ENCODE peak calls at places on chromosomes 11 and 22, in four cellular contexts. One of them, this sample, is unnamed.

GRCh38 chr11:69464621-69464960 is 16.9 kb upstream of the LINC01488 start:
- DNase-seq in IMR-90: no peak
- DNase-seq in K562: no peak
- DNase-seq in endothelial cell of umbilical vein: no peak
- DNase-seq in this sample: no peak

GRCh38 chr11:31872074-31872440 is 60.9 kb upstream of the PAX6 start:
- DNase-seq in IMR-90: peak
- DNase-seq in K562: no peak
- DNase-seq in endothelial cell of umbilical vein: no peak
- DNase-seq in this sample: no peak

GRCh38 chr11:1762537-1763302 is 1.0 kb downstream of the CTSD start:
- DNase-seq in IMR-90: no peak
- DNase-seq in endothelial cell of umbilical vein: no peak
- DNase-seq in K562: peak
- DNase-seq in this sample: no peak

GRCh38 chr22:36423461-36424404 is 36.0 kb upstream of the MYH9 start:
- DNase-seq in IMR-90: peak
- DNase-seq in endothelial cell of umbilical vein: no peak
- DNase-seq in K562: peak
- DNase-seq in this sample: no peak

GRCh38 chr11:12680246-12680939 is 6.2 kb downstream of the TEAD1 start:
- DNase-seq in IMR-90: peak
- DNase-seq in endothelial cell of umbilical vein: no peak
- DNase-seq in K562: peak
- DNase-seq in this sample: no peak

GRCh38 chr11:62667460-62667859 is 2.3 kb downstream of the CSKMT start:
- DNase-seq in endothelial cell of umbilical vein: no peak
- DNase-seq in K562: peak
- DNase-seq in IMR-90: no peak
- DNase-seq in this sample: no peak

GRCh38 chr11:12430912-12431311 is 53.5 kb downstream of the PARVA start:
- DNase-seq in IMR-90: peak
- DNase-seq in endothelial cell of umbilical vein: peak
- DNase-seq in K562: no peak
- DNase-seq in this sample: no peak

GRCh38 chr11:26983645-26984044 is 10.3 kb upstream of the FIBIN start:
- DNase-seq in K562: no peak
- DNase-seq in endothelial cell of umbilical vein: no peak
- DNase-seq in IMR-90: no peak
- DNase-seq in this sample: no peak

GRCh38 chr11:45087301-45087700 is 59.1 kb upstream of the PRDM11 start:
- DNase-seq in endothelial cell of umbilical vein: no peak
- DNase-seq in IMR-90: peak
- DNase-seq in K562: no peak
- DNase-seq in this sample: no peak

GRCh38 chr11:43130616-43131015 is 181.2 kb upstream of the API5 start:
- DNase-seq in K562: no peak
- DNase-seq in endothelial cell of umbilical vein: no peak
- DNase-seq in IMR-90: no peak
- DNase-seq in this sample: no peak

GRCh38 chr22:46863794-46864193 is 101.3 kb downstream of the TBC1D22A start:
- DNase-seq in K562: no peak
- DNase-seq in endothelial cell of umbilical vein: no peak
- DNase-seq in IMR-90: no peak
- DNase-seq in this sample: no peak

GRCh38 chr22:43643362-43643761 is 168.7 kb downstream of the EFCAB6 start:
- DNase-seq in IMR-90: no peak
- DNase-seq in K562: no peak
- DNase-seq in endothelial cell of umbilical vein: no peak
- DNase-seq in this sample: no peak

GRCh38 chr11:24312464-24313238 is 184.2 kb upstream of the LUZP2 start:
- DNase-seq in IMR-90: peak
- DNase-seq in endothelial cell of umbilical vein: peak
- DNase-seq in K562: no peak
- DNase-seq in this sample: no peak

GRCh38 chr11:133678211-133678610 is 145.9 kb upstream of the OPCML start:
- DNase-seq in IMR-90: no peak
- DNase-seq in K562: no peak
- DNase-seq in endothelial cell of umbilical vein: no peak
- DNase-seq in this sample: no peak

GRCh38 chr22:29334696-29335344 is 19.3 kb upstream of the RASL10A start:
- DNase-seq in endothelial cell of umbilical vein: no peak
- DNase-seq in K562: no peak
- DNase-seq in IMR-90: no peak
- DNase-seq in this sample: no peak

GRCh38 chr22:50314081-50314454 is 6.6 kb upstream of the PLXNB2 start:
- DNase-seq in endothelial cell of umbilical vein: no peak
- DNase-seq in K562: no peak
- DNase-seq in IMR-90: no peak
- DNase-seq in this sample: no peak

GRCh38 chr11:122287401-122287800 is 171.4 kb upstream of the BLID start:
- DNase-seq in IMR-90: no peak
- DNase-seq in K562: no peak
- DNase-seq in endothelial cell of umbilical vein: no peak
- DNase-seq in this sample: no peak

GRCh38 chr11:125494987-125495725 is 909 bp downstream of the FEZ1 start:
- DNase-seq in IMR-90: peak
- DNase-seq in K562: no peak
- DNase-seq in endothelial cell of umbilical vein: peak
- DNase-seq in this sample: no peak

GRCh38 chr22:43546186-43546585 is 134.4 kb downstream of the MPPED1 start:
- DNase-seq in IMR-90: no peak
- DNase-seq in K562: no peak
- DNase-seq in endothelial cell of umbilical vein: no peak
- DNase-seq in this sample: no peak

GRCh38 chr22:46549971-46550641 is 12.7 kb upstream of the CELSR1 start:
- DNase-seq in endothelial cell of umbilical vein: no peak
- DNase-seq in K562: no peak
- DNase-seq in IMR-90: no peak
- DNase-seq in this sample: no peak

GRCh38 chr11:108985611-108986279 is 320.9 kb downstream of the DDX10 start:
- DNase-seq in K562: no peak
- DNase-seq in IMR-90: peak
- DNase-seq in endothelial cell of umbilical vein: peak
- DNase-seq in this sample: no peak

GRCh38 chr22:21948390-21948789 is 4.3 kb downstream of the PPM1F start:
- DNase-seq in endothelial cell of umbilical vein: no peak
- DNase-seq in K562: peak
- DNase-seq in IMR-90: no peak
- DNase-seq in this sample: no peak

GRCh38 chr11:7143908-7144307 is 55.1 kb downstream of the RBMXL2 start:
- DNase-seq in endothelial cell of umbilical vein: peak
- DNase-seq in K562: peak
- DNase-seq in IMR-90: peak
- DNase-seq in this sample: no peak

GRCh38 chr22:42066937-42067336 is 3.7 kb downstream of the NAGA start:
- DNase-seq in K562: no peak
- DNase-seq in endothelial cell of umbilical vein: no peak
- DNase-seq in IMR-90: no peak
- DNase-seq in this sample: no peak

GRCh38 chr22:20551805-20552449 is 44.5 kb downstream of the MED15 start:
- DNase-seq in IMR-90: no peak
- DNase-seq in K562: no peak
- DNase-seq in endothelial cell of umbilical vein: peak
- DNase-seq in this sample: no peak

GRCh38 chr11:64170419-64170818 is 4.5 kb upstream of the MACROD1 start:
- DNase-seq in endothelial cell of umbilical vein: no peak
- DNase-seq in K562: no peak
- DNase-seq in IMR-90: no peak
- DNase-seq in this sample: no peak

GRCh38 chr11:88603499-88603898 is 266.0 kb upstream of the CTSC start:
- DNase-seq in IMR-90: peak
- DNase-seq in K562: no peak
- DNase-seq in endothelial cell of umbilical vein: peak
- DNase-seq in this sample: no peak

GRCh38 chr11:67452141-67452952 is at the start of gene GPR152:
- DNase-seq in IMR-90: no peak
- DNase-seq in endothelial cell of umbilical vein: peak
- DNase-seq in K562: no peak
- DNase-seq in this sample: no peak

GRCh38 chr11:123550620-123550917 is 103.9 kb downstream of the SCN3B start:
- DNase-seq in endothelial cell of umbilical vein: no peak
- DNase-seq in K562: no peak
- DNase-seq in IMR-90: no peak
- DNase-seq in this sample: no peak

GRCh38 chr22:35357883-35358621 is 22.8 kb upstream of the HMOX1 start:
- DNase-seq in K562: no peak
- DNase-seq in IMR-90: peak
- DNase-seq in endothelial cell of umbilical vein: no peak
- DNase-seq in this sample: no peak

GRCh38 chr11:120137187-120137610 is 714 bp downstream of the TRIM29 start:
- DNase-seq in endothelial cell of umbilical vein: no peak
- DNase-seq in K562: no peak
- DNase-seq in IMR-90: no peak
- DNase-seq in this sample: no peak

GRCh38 chr11:808427-809286 is 1.1 kb upstream of the RPLP2 start:
- DNase-seq in endothelial cell of umbilical vein: no peak
- DNase-seq in IMR-90: no peak
- DNase-seq in K562: peak
- DNase-seq in this sample: no peak

GRCh38 chr11:106496677-106497076 is 419.2 kb downstream of the AASDHPPT start:
- DNase-seq in IMR-90: peak
- DNase-seq in endothelial cell of umbilical vein: no peak
- DNase-seq in K562: no peak
- DNase-seq in this sample: no peak

GRCh38 chr11:27296406-27296994 is 66.5 kb downstream of the CCDC34 start:
- DNase-seq in endothelial cell of umbilical vein: peak
- DNase-seq in IMR-90: peak
- DNase-seq in K562: peak
- DNase-seq in this sample: no peak

GRCh38 chr11:3950996-3951662 is 95.7 kb downstream of the STIM1 start:
- DNase-seq in K562: peak
- DNase-seq in endothelial cell of umbilical vein: no peak
- DNase-seq in IMR-90: peak
- DNase-seq in this sample: no peak
- TF ChIP-seq FOS in K562: no peak
- TF ChIP-seq FOS in endothelial cell of umbilical vein: no peak
- TF ChIP-seq FOS in IMR-90: no peak
- TF ChIP-seq FOS in this sample: no peak

DNA sequence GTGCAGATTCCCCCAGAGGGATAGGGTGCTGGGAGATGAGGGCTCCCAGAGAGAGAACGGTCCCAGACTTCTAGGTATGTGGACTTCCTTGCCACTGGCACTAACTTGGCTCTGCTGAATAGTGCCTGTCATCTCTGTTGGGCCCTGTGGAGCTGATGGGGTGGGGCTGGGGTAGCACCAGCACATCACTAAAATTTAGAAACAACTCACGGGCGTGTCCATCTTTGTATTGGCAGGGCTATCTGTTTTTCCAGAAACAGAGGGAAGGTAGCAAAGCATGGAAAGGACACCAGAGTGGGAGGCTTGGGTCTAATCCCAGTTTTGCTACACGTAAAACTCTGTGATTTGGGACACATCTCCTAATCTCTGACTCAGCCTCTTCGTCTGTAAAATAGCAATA is 25.8 kb downstream of the SWAP70 start:
- DNase-seq in endothelial cell of umbilical vein: no peak
- DNase-seq in IMR-90: no peak
- DNase-seq in K562: no peak
- DNase-seq in this sample: no peak
- TF ChIP-seq FOS in endothelial cell of umbilical vein: no peak
- TF ChIP-seq FOS in IMR-90: no peak
- TF ChIP-seq FOS in K562: no peak
- TF ChIP-seq FOS in this sample: no peak

DNA sequence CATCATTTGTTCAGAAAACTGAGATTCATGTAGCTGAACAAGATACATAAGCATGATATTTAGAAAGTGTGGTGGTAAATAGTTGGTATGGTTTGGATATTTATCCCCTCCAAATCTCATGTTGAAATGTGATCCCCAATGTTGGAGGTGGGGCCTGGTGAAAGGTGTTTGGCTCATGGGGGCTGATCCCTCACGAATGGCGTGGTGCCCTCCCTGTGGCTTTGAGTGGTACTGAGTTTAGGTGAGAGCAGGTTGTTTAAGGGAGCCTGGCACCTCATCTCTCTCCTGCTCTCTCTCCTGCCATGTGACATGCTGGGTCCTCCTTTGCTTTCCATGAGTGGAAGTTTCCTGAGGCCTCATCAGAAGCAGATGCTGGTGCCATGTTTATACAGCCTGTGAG is 48.1 kb downstream of the NXPE1 start:
- DNase-seq in endothelial cell of umbilical vein: no peak
- DNase-seq in K562: no peak
- DNase-seq in IMR-90: no peak
- DNase-seq in this sample: no peak
- TF ChIP-seq FOS in endothelial cell of umbilical vein: no peak
- TF ChIP-seq FOS in K562: no peak
- TF ChIP-seq FOS in IMR-90: no peak
- TF ChIP-seq FOS in this sample: no peak

GRCh38 chr22:39992088-39992826 is 2.5 kb upstream of the FAM83F start:
- DNase-seq in K562: no peak
- DNase-seq in endothelial cell of umbilical vein: no peak
- DNase-seq in IMR-90: no peak
- DNase-seq in this sample: no peak

GRCh38 chr22:39995346-39996252 is 845 bp downstream of the FAM83F start:
- DNase-seq in IMR-90: no peak
- DNase-seq in endothelial cell of umbilical vein: no peak
- DNase-seq in K562: no peak
- DNase-seq in this sample: no peak

GRCh38 chr22:39994046-39994565 is 648 bp upstream of the FAM83F start:
- DNase-seq in endothelial cell of umbilical vein: no peak
- DNase-seq in IMR-90: peak
- DNase-seq in K562: peak
- DNase-seq in this sample: no peak

GRCh38 chr22:39996732-39997131 is 2.0 kb downstream of the FAM83F start:
- DNase-seq in K562: no peak
- DNase-seq in IMR-90: no peak
- DNase-seq in endothelial cell of umbilical vein: peak
- DNase-seq in this sample: no peak

GRCh38 chr22:39994566-39995345 is at the start of gene FAM83F:
- DNase-seq in K562: no peak
- DNase-seq in endothelial cell of umbilical vein: no peak
- DNase-seq in IMR-90: no peak
- DNase-seq in this sample: no peak
- TF ChIP-seq FOS in K562: no peak
- TF ChIP-seq FOS in endothelial cell of umbilical vein: no peak
- TF ChIP-seq FOS in IMR-90: no peak
- TF ChIP-seq FOS in this sample: no peak

GRCh38 chr11:126716456-126717083 is 284.0 kb downstream of the KIRREL3 start:
- DNase-seq in endothelial cell of umbilical vein: no peak
- DNase-seq in IMR-90: peak
- DNase-seq in K562: peak
- DNase-seq in this sample: no peak
- TF ChIP-seq FOS in endothelial cell of umbilical vein: no peak
- TF ChIP-seq FOS in IMR-90: no peak
- TF ChIP-seq FOS in K562: no peak
- TF ChIP-seq FOS in this sample: no peak

GRCh38 chr11:128726464-128727139 is 32.7 kb downstream of the FLI1 start:
- DNase-seq in K562: no peak
- DNase-seq in endothelial cell of umbilical vein: no peak
- DNase-seq in IMR-90: no peak
- DNase-seq in this sample: no peak
- TF ChIP-seq FOS in K562: no peak
- TF ChIP-seq FOS in endothelial cell of umbilical vein: no peak
- TF ChIP-seq FOS in IMR-90: no peak
- TF ChIP-seq FOS in this sample: no peak

GRCh38 chr11:79167510-79168188 is 273.2 kb downstream of the TENM4 start:
- DNase-seq in K562: no peak
- DNase-seq in endothelial cell of umbilical vein: no peak
- DNase-seq in IMR-90: peak
- DNase-seq in this sample: no peak
- TF ChIP-seq FOS in K562: no peak
- TF ChIP-seq FOS in endothelial cell of umbilical vein: no peak
- TF ChIP-seq FOS in IMR-90: no peak
- TF ChIP-seq FOS in this sample: no peak

This sample was measured in GM12878.